ENCODE peak calls at places on chromosomes 5 and 9, in six cellular contexts. One of them, this sample, is unnamed.
A peak's percentile ranks its signal among the peaks of the same experiment; 100 is the strongest.

GRCh38 chr9:122131401-122131921 is 28.1 kb downstream of the NDUFA8 start:
- DNase-seq in CD4-positive, CD25-positive, alpha-beta regulatory T cell: no peak
- DNase-seq in choroid plexus epithelial cell: no peak
- DNase-seq in RWPE2: no peak
- DNase-seq in kidney glomerular epithelial cell: no peak
- DNase-seq in amniotic stem cell: no peak
- DNase-seq in this sample: no peak

GRCh38 chr5:40223884-40224402 is 455.8 kb upstream of the PTGER4 start:
- DNase-seq in choroid plexus epithelial cell: peak; percentile 68
- DNase-seq in amniotic stem cell: peak; percentile 62
- DNase-seq in RWPE2: no peak
- DNase-seq in kidney glomerular epithelial cell: peak; percentile 17
- DNase-seq in CD4-positive, CD25-positive, alpha-beta regulatory T cell: no peak
- DNase-seq in this sample: peak; percentile 40

GRCh38 chr5:74243634-74244033 is 396.9 kb downstream of the ENC1 start:
- DNase-seq in amniotic stem cell: no peak
- DNase-seq in choroid plexus epithelial cell: peak; percentile 52
- DNase-seq in RWPE2: no peak
- DNase-seq in CD4-positive, CD25-positive, alpha-beta regulatory T cell: no peak
- DNase-seq in kidney glomerular epithelial cell: no peak
- DNase-seq in this sample: no peak

GRCh38 chr5:58330781-58331180 is 129.1 kb downstream of the PLK2 start:
- DNase-seq in amniotic stem cell: no peak
- DNase-seq in kidney glomerular epithelial cell: no peak
- DNase-seq in CD4-positive, CD25-positive, alpha-beta regulatory T cell: no peak
- DNase-seq in choroid plexus epithelial cell: no peak
- DNase-seq in RWPE2: no peak
- DNase-seq in this sample: no peak

GRCh38 chr5:77993799-77994318 is 217.7 kb upstream of the TBCA start:
- DNase-seq in CD4-positive, CD25-positive, alpha-beta regulatory T cell: no peak
- DNase-seq in kidney glomerular epithelial cell: no peak
- DNase-seq in RWPE2: no peak
- DNase-seq in amniotic stem cell: no peak
- DNase-seq in choroid plexus epithelial cell: no peak
- DNase-seq in this sample: no peak

GRCh38 chr9:137077758-137078693 is 709 bp downstream of the UAP1L1 start:
- DNase-seq in RWPE2: peak; percentile 65
- DNase-seq in kidney glomerular epithelial cell: no peak
- DNase-seq in CD4-positive, CD25-positive, alpha-beta regulatory T cell: peak; percentile 31
- DNase-seq in choroid plexus epithelial cell: peak; percentile 11
- DNase-seq in amniotic stem cell: no peak
- DNase-seq in this sample: no peak

GRCh38 chr9:124660341-124660801 is 110.7 kb downstream of the NR6A1 start:
- DNase-seq in amniotic stem cell: peak; percentile 6
- DNase-seq in RWPE2: no peak
- DNase-seq in kidney glomerular epithelial cell: peak; percentile 52
- DNase-seq in CD4-positive, CD25-positive, alpha-beta regulatory T cell: no peak
- DNase-seq in choroid plexus epithelial cell: peak; percentile 74
- DNase-seq in this sample: peak; percentile 17

GRCh38 chr5:134007581-134008256 is 2.9 kb upstream of the VDAC1 start:
- DNase-seq in RWPE2: no peak
- DNase-seq in kidney glomerular epithelial cell: no peak
- DNase-seq in choroid plexus epithelial cell: peak; percentile 39
- DNase-seq in CD4-positive, CD25-positive, alpha-beta regulatory T cell: no peak
- DNase-seq in amniotic stem cell: no peak
- DNase-seq in this sample: no peak

GRCh38 chr9:78383130-78383529 is 86.2 kb downstream of the PSAT1 start:
- DNase-seq in RWPE2: no peak
- DNase-seq in kidney glomerular epithelial cell: no peak
- DNase-seq in CD4-positive, CD25-positive, alpha-beta regulatory T cell: no peak
- DNase-seq in amniotic stem cell: peak; percentile 31
- DNase-seq in choroid plexus epithelial cell: peak; percentile 58
- DNase-seq in this sample: no peak

GRCh38 chr9:127966416-127967150 is 14.2 kb downstream of the EEIG1 start:
- DNase-seq in RWPE2: no peak
- DNase-seq in CD4-positive, CD25-positive, alpha-beta regulatory T cell: no peak
- DNase-seq in choroid plexus epithelial cell: no peak
- DNase-seq in kidney glomerular epithelial cell: no peak
- DNase-seq in amniotic stem cell: no peak
- DNase-seq in this sample: no peak

GRCh38 chr9:16575142-16575877 is 295.2 kb downstream of the BNC2 start:
- DNase-seq in choroid plexus epithelial cell: no peak
- DNase-seq in amniotic stem cell: no peak
- DNase-seq in RWPE2: no peak
- DNase-seq in kidney glomerular epithelial cell: no peak
- DNase-seq in CD4-positive, CD25-positive, alpha-beta regulatory T cell: no peak
- DNase-seq in this sample: no peak

GRCh38 chr5:153520137-153520536 is 29.7 kb downstream of the GRIA1 start:
- DNase-seq in choroid plexus epithelial cell: no peak
- DNase-seq in CD4-positive, CD25-positive, alpha-beta regulatory T cell: no peak
- DNase-seq in kidney glomerular epithelial cell: no peak
- DNase-seq in RWPE2: no peak
- DNase-seq in amniotic stem cell: no peak
- DNase-seq in this sample: no peak

GRCh38 chr5:134567651-134568338 is 42.3 kb downstream of the JADE2 start:
- DNase-seq in CD4-positive, CD25-positive, alpha-beta regulatory T cell: no peak
- DNase-seq in amniotic stem cell: no peak
- DNase-seq in kidney glomerular epithelial cell: no peak
- DNase-seq in choroid plexus epithelial cell: peak; percentile 71
- DNase-seq in RWPE2: no peak
- DNase-seq in this sample: no peak

GRCh38 chr9:34250721-34251120 is 71.9 kb downstream of the UBAP1 start:
- DNase-seq in amniotic stem cell: no peak
- DNase-seq in choroid plexus epithelial cell: no peak
- DNase-seq in RWPE2: no peak
- DNase-seq in kidney glomerular epithelial cell: no peak
- DNase-seq in CD4-positive, CD25-positive, alpha-beta regulatory T cell: no peak
- DNase-seq in this sample: no peak

GRCh38 chr5:10704949-10705621 is 55.9 kb downstream of the DAP start:
- DNase-seq in CD4-positive, CD25-positive, alpha-beta regulatory T cell: no peak
- DNase-seq in amniotic stem cell: no peak
- DNase-seq in kidney glomerular epithelial cell: no peak
- DNase-seq in choroid plexus epithelial cell: peak; percentile 80
- DNase-seq in RWPE2: peak; percentile 41
- DNase-seq in this sample: no peak

GRCh38 chr5:21219255-21219654 is 1231.3 kb upstream of the CDH18 start:
- DNase-seq in amniotic stem cell: peak; percentile 19
- DNase-seq in CD4-positive, CD25-positive, alpha-beta regulatory T cell: no peak
- DNase-seq in choroid plexus epithelial cell: peak; percentile 15
- DNase-seq in kidney glomerular epithelial cell: no peak
- DNase-seq in RWPE2: no peak
- DNase-seq in this sample: no peak

GRCh38 chr5:116494784-116495480 is 79.7 kb downstream of the SEMA6A start:
- DNase-seq in kidney glomerular epithelial cell: no peak
- DNase-seq in CD4-positive, CD25-positive, alpha-beta regulatory T cell: no peak
- DNase-seq in amniotic stem cell: no peak
- DNase-seq in RWPE2: no peak
- DNase-seq in choroid plexus epithelial cell: no peak
- DNase-seq in this sample: no peak

GRCh38 chr5:13866792-13867191 is 77.7 kb downstream of the DNAH5 start:
- DNase-seq in choroid plexus epithelial cell: peak; percentile 31
- DNase-seq in amniotic stem cell: no peak
- DNase-seq in RWPE2: no peak
- DNase-seq in kidney glomerular epithelial cell: peak; percentile 67
- DNase-seq in CD4-positive, CD25-positive, alpha-beta regulatory T cell: no peak
- DNase-seq in this sample: no peak